ENCODE peak calls at places on chromosome 21, in six cellular contexts. I, G, A, N, L and E are unnamed samples.

GRCh38 chr21:41786521-41786987 is 19.7 kb upstream of the RIPK4 start:
- DNase-seq in I (no peak), G (no peak), A (no peak), N (no peak), L (no peak), E (no peak)

GRCh38 chr21:46188226-46189212 is 4.3 kb upstream of the SPATC1L start:
- DNase-seq in I (no peak), G (no peak), A (no peak), N (peak), L (no peak), E (no peak)

GRCh38 chr21:41069305-41069642 is 98.7 kb upstream of the BACE2 start:
- DNase-seq in I (no peak), G (no peak), A (no peak), N (no peak), L (no peak), E (no peak)

GRCh38 chr21:41737656-41738324 is 29.1 kb downstream of the RIPK4 start:
- DNase-seq in I (no peak), G (no peak), A (no peak), N (no peak), L (no peak), E (no peak)

GRCh38 chr21:22993822-22994574 is 1995.8 kb downstream of the NCAM2 start:
- DNase-seq in I (no peak), G (no peak), A (no peak), N (no peak), L (no peak), E (no peak)

GRCh38 chr21:33964706-33965325 is 49.2 kb upstream of the ATP5PO start:
- DNase-seq in I (no peak), G (no peak), A (no peak), N (no peak), L (no peak), E (no peak)

GRCh38 chr21:33855190-33855589 is 60.4 kb downstream of the ATP5PO start:
- DNase-seq in I (peak), G (peak), A (no peak), N (no peak), L (no peak), E (no peak)

GRCh38 chr21:45894107-45894810 is 87.3 kb upstream of the COL6A1 start:
- DNase-seq in I (no peak), G (no peak), A (no peak), N (peak), L (no peak), E (no peak)

GRCh38 chr21:22355949-22356348 is 1357.7 kb downstream of the NCAM2 start:
- DNase-seq in I (no peak), G (no peak), A (no peak), N (no peak), L (no peak), E (no peak)

GRCh38 chr21:27062441-27062840 is 95.6 kb upstream of the ADAMTS5 start:
- DNase-seq in I (no peak), G (no peak), A (no peak), N (no peak), L (no peak), E (no peak)

GRCh38 chr21:42081138-42081537 is 10.0 kb downstream of the UMODL1 start:
- DNase-seq in I (no peak), G (no peak), A (no peak), N (peak), L (no peak), E (no peak)

GRCh38 chr21:31248598-31248997 is 95.5 kb downstream of the TIAM1 start:
- DNase-seq in I (no peak), G (no peak), A (no peak), N (peak), L (no peak), E (no peak)

GRCh38 chr21:28283652-28284490 is 708.8 kb downstream of the LTN1 start:
- DNase-seq in I (no peak), G (no peak), A (no peak), N (peak), L (no peak), E (no peak)

GRCh38 chr21:20010691-20011200 is 987.5 kb upstream of the NCAM2 start:
- DNase-seq in I (no peak), G (no peak), A (no peak), N (no peak), L (no peak), E (no peak)

GRCh38 chr21:20996421-20997307 is 1.5 kb upstream of the NCAM2 start:
- DNase-seq in I (peak), G (no peak), A (no peak), N (peak), L (no peak), E (no peak)

GRCh38 chr21:41774467-41775151 is 7.8 kb upstream of the RIPK4 start:
- DNase-seq in I (no peak), G (no peak), A (no peak), N (no peak), L (peak), E (no peak)

GRCh38 chr21:20031807-20032206 is 966.4 kb upstream of the NCAM2 start:
- DNase-seq in I (no peak), G (no peak), A (no peak), N (no peak), L (no peak), E (no peak)

GRCh38 chr21:14687277-14687642 is 141.1 kb upstream of the SAMSN1 start:
- DNase-seq in I (no peak), G (peak), A (peak), N (no peak), L (no peak), E (no peak)

GRCh38 chr21:15058718-15059316 is 6.0 kb downstream of the NRIP1 start:
- DNase-seq in I (no peak), G (no peak), A (no peak), N (peak), L (no peak), E (no peak)

GRCh38 chr21:32413697-32414578 is 1.4 kb downstream of the EVA1C start:
- DNase-seq in I (no peak), G (no peak), A (no peak), N (peak), L (no peak), E (no peak)

GRCh38 chr21:32412998-32413504 is 545 bp downstream of the EVA1C start:
- DNase-seq in I (peak), G (no peak), A (no peak), N (peak), L (no peak), E (no peak)

GRCh38 chr21:32410916-32411315 is 1.6 kb upstream of the EVA1C start:
- DNase-seq in I (no peak), G (no peak), A (no peak), N (no peak), L (no peak), E (no peak)

GRCh38 chr21:32411366-32412161 is 942 bp upstream of the EVA1C start:
- DNase-seq in I (peak), G (no peak), A (no peak), N (peak), L (no peak), E (no peak)

GRCh38 chr21:32412162-32412997 is at the start of gene EVA1C:
- DNase-seq in I (peak), G (no peak), A (peak), N (peak), L (no peak), E (no peak)
- TF ChIP-seq CTCF in I (no peak), G (no peak), A (no peak), N (no peak), L (no peak), E (no peak)

GRCh38 chr21:25887166-25887565 is 152.4 kb downstream of the GABPA start:
- DNase-seq in I (peak), G (no peak), A (no peak), N (no peak), L (no peak), E (no peak)
- TF ChIP-seq CTCF in I (no peak), G (no peak), A (peak), N (peak), L (no peak), E (peak)

GRCh38 chr21:35436899-35437298 is 387.8 kb upstream of the RUNX1 start:
- DNase-seq in I (no peak), G (no peak), A (no peak), N (no peak), L (no peak), E (no peak)
- TF ChIP-seq CTCF in I (no peak), G (no peak), A (no peak), N (no peak), L (peak), E (peak)

DNA sequence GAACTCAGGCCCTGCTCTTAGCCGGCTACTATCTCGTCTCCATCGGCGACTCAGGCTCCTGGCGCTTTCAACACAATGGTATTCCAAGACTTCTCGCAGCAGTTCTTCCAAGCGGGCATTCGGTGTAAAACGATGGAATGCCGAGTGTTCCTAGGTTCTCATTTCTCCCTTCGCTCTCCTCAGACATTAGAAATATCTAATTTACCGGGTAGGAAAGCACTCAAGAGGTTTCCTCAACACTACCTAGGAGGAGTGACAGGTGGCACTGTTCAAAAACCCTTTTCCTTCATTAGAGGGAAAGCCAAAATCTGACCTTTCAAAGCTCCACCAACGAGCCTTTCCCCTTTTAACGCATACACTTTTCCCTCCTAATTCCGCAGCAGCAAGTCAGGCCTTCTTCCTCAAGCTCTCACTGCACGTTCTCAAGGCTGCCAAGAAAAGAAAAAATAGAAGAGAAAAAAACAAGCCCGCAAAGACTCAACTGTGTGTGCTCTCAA is 601 bp downstream of the UBE2G2 start:
- DNase-seq in I (no peak), G (peak), A (peak), N (peak), L (peak), E (no peak)
- TF ChIP-seq CTCF in I (peak), G (peak), A (peak), N (peak), L (peak), E (peak)

DNA sequence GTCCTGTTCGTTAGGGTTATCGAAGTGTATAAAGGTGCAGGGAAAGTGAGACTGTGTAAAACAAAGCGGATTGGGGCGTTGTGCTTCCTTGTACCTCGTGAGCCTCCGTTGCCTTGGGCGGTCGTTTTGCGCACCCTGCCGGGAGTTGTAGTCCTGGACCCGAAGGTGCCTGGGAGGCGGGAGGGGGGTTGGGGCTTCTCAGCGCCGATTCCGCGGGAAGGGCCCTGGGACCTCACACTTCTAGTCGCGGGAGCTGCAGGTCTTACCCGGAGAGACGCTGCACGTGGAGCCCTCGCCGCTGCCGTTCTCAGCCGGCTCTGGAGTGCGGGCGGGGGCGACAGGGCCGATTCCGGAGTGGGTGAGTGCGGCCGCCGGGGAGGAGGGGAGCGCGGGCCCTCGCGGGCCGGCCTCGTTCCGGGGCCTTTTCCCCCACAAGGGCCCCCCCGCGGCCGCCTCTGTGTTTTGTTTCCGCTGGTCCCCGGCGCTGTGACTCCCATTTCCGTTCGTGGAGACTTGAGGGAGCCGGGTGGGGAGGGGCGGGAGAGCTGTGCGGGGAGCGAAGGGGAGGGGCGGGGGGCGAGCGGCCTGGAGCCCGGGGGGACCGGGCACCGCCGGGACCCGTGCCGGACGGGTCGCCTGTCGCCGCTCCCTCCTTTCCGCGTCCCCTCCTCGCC is 586 bp downstream of the GABPA start:
- DNase-seq in I (peak), G (peak), A (peak), N (peak), L (peak), E (peak)
- TF ChIP-seq CTCF in I (no peak), G (no peak), A (no peak), N (no peak), L (no peak), E (no peak)

DNA sequence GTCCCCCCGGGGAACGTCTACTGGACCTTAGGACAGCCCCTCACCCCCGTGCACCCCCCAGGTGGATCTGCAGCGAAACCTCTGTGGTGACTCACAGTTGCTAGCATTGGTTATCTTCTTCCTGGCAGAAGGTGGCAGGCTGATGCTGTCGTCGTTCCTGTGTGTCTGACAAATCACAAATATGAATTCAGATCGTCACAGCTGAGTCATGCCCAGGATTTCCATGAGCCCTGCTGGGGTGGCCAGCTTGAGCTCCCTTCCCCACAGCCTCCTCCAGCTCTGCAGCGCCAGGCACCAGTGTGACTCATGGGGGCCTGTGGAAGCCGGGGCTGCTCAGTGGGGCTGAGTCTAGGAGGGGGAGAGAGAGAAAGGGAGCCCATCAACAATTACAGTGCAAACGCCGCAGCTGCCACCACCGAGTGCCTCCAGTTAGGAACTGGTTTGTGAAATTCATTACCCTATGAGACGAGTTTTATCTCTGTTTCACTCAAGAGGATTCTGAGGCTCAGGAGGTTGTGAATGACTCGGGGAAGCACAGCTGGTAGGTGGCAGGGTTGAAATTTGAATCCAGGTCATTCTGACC is 197.9 kb downstream of the DYRK1A start:
- DNase-seq in I (peak), G (peak), A (peak), N (peak), L (peak), E (no peak)
- TF ChIP-seq CTCF in I (no peak), G (no peak), A (peak), N (no peak), L (peak), E (no peak)

DNA sequence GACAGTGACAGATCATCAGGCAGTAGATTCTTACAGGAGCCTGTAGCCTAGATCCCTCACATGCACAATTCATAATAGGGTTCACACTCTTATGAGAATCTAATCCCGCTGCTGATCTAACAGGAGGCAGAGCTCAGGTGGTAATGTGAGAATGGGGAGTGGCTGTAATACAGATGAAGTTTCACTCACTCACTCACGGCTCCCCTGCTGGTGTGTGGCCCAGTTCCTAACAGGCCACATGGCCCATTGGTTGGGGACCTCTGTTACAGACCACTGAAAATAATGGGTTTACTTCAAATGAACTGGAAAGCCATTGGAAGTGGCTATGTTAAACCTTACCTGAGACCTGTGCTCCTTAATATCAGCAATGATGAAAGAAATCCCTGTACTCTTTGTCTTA is 151.0 kb downstream of the GRIK1 start:
- DNase-seq in I (no peak), G (no peak), A (no peak), N (no peak), L (no peak), E (no peak)
- TF ChIP-seq CTCF in I (no peak), G (no peak), A (no peak), N (no peak), L (no peak), E (no peak)

GRCh38 chr21:40047993-40048730 is 180.9 kb downstream of the PCP4 start:
- DNase-seq in I (no peak), G (no peak), A (no peak), N (no peak), L (no peak), E (no peak)

GRCh38 chr21:40041446-40041845 is 174.2 kb downstream of the PCP4 start:
- DNase-seq in I (no peak), G (no peak), A (no peak), N (no peak), L (no peak), E (no peak)

GRCh38 chr21:40043866-40044265 is 176.6 kb downstream of the PCP4 start:
- DNase-seq in I (no peak), G (no peak), A (no peak), N (no peak), L (no peak), E (no peak)

GRCh38 chr21:40047211-40047610 is 180.0 kb downstream of the PCP4 start:
- DNase-seq in I (no peak), G (no peak), A (no peak), N (no peak), L (no peak), E (no peak)

DNA sequence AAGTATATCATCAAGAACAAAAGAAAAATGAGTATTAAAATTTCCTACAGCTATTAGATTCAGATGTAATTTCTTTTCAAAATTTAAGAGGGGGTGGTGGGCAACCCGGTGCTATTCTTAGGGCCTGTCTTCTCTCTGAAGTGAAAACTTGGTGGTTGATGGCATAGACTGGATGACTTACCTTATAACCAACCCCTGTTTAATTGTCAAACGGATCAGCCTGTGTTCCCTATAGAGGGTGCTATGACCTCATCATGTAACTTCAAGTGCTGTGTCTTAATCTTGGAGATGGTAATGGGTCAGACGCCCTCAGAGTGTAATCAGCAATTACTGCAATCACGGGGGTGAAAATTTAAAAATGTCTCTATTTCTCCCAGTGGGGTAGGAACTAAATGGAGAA is 176.2 kb downstream of the PCP4 start:
- DNase-seq in I (no peak), G (no peak), A (no peak), N (no peak), L (no peak), E (no peak)
- TF ChIP-seq CTCF in I (no peak), G (no peak), A (no peak), N (no peak), L (no peak), E (no peak)